ENCODE peak calls at places on chromosomes 16 and 17, in nine cellular contexts. U is activated CD4-positive, CD25-positive, alpha-beta regulatory T cell treated with anti-CD3 and anti-CD28 coated beads, Interleukin-2, amount 50 U/mL, for 72 hours; J is neural progenitor cell; D is NCI-H2081; F is stimulated activated CD4-positive, alpha-beta T cell treated with anti-CD3 and anti-CD28 coated beads, Interleukin-2, amount 100 ng/mL, for 48 hours; Y is fibroblast of pulmonary artery; L is HCEC 1CT; T is mammary epithelial cell; I is uterus. O is an unnamed sample.

GRCh38 chr17:66655861-66656260 is 179.1 kb upstream of the CACNG5 start:
- DNase-seq in U (no peak), J (no peak), D (no peak), F (peak; percentile 52), Y (peak; percentile 61), L (peak; percentile 55), T (peak; percentile 96), I (no peak), O (no peak)

GRCh38 chr17:46977348-46977747 is 1.7 kb downstream of the RPRML start:
- DNase-seq in U (no peak), J (peak; percentile 93), D (peak; percentile 37), F (no peak), Y (peak; percentile 39), L (peak; percentile 57), T (peak; percentile 46), I (no peak), O (peak; percentile 40)

GRCh38 chr16:51034481-51035109 is 116.5 kb downstream of the SALL1 start:
- DNase-seq in U (no peak), J (no peak), D (peak; percentile 74), F (no peak), Y (no peak), L (no peak), T (no peak), I (no peak), O (no peak)

GRCh38 chr17:40738553-40738952 is 16.6 kb downstream of the KRT25 start:
- DNase-seq in U (no peak), J (no peak), D (no peak), F (no peak), Y (no peak), L (no peak), T (no peak), I (no peak), O (no peak)

GRCh38 chr17:56723471-56723870 is 110.2 kb downstream of the C17orf67 start:
- DNase-seq in U (no peak), J (no peak), D (no peak), F (no peak), Y (no peak), L (no peak), T (no peak), I (no peak), O (no peak)

GRCh38 chr17:61504697-61505096 is 52.5 kb downstream of the TBX4 start:
- DNase-seq in U (no peak), J (no peak), D (no peak), F (no peak), Y (peak; percentile 72), L (peak; percentile 72), T (peak; percentile 57), I (no peak), O (no peak)

GRCh38 chr17:61385869-61386245 is 13.8 kb upstream of the TBX2 start:
- DNase-seq in U (no peak), J (no peak), D (no peak), F (no peak), Y (no peak), L (no peak), T (no peak), I (no peak), O (no peak)

GRCh38 chr16:82070656-82071369 is 35.8 kb downstream of the HSD17B2 start:
- DNase-seq in U (no peak), J (no peak), D (no peak), F (no peak), Y (peak; percentile 13), L (peak; percentile 80), T (peak; percentile 96), I (no peak), O (no peak)

GRCh38 chr17:73566905-73567782 is 77.1 kb downstream of the SDK2 start:
- DNase-seq in U (no peak), J (peak; percentile 57), D (no peak), F (no peak), Y (no peak), L (no peak), T (no peak), I (no peak), O (no peak)

GRCh38 chr17:75875182-75875939 is 3.0 kb downstream of the TRIM47 start:
- DNase-seq in U (no peak), J (no peak), D (peak; percentile 80), F (no peak), Y (no peak), L (no peak), T (no peak), I (no peak), O (no peak)

O was measured in NCI-H526 treated with DMSO at 0.1 percent for 48 hours.